ENCODE peak calls at places on chromosome 15, in nine cellular contexts. R is BE2C, D is left colon, S is ureter, O is heart left ventricle, H is brain microvascular endothelial cell, B is GM18507, I is T-helper 17 cell, J is aorta. N is an unnamed sample.
A peak's percentile ranks its signal among the peaks of the same experiment; 100 is the strongest.

GRCh38 chr15:78840661-78841060 is 29.4 kb upstream of the ADAMTS7 start:
- DNase-seq in H (peak; percentile 47), I (no peak), D (no peak), J (peak; percentile 84), B (no peak), O (no peak), R (no peak), S (no peak), N (no peak)

GRCh38 chr15:100928632-100929280 is 9.6 kb downstream of the LRRK1 start:
- DNase-seq in R (no peak), I (no peak), B (no peak), H (no peak), S (no peak), D (peak; percentile 46), O (no peak), J (no peak), N (no peak)

GRCh38 chr15:92611995-92612745 is 43.4 kb downstream of the FAM174B start:
- DNase-seq in B (no peak), S (no peak), I (no peak), O (no peak), H (no peak), J (no peak), D (no peak), R (no peak), N (no peak)

GRCh38 chr15:49621327-49622210 is 721 bp downstream of the DTWD1 start:
- DNase-seq in D (peak; percentile 14), S (no peak), I (no peak), O (no peak), R (no peak), H (no peak), B (no peak), J (no peak), N (no peak)

GRCh38 chr15:62912808-62913207 is 129.7 kb upstream of the TPM1 start:
- DNase-seq in J (no peak), I (no peak), D (no peak), S (no peak), R (no peak), H (no peak), B (no peak), O (no peak), N (no peak)

GRCh38 chr15:75673426-75674247 is 25.9 kb downstream of the SNX33 start:
- DNase-seq in O (peak; percentile 89), I (no peak), D (peak; percentile 59), J (peak; percentile 96), R (no peak), B (no peak), H (peak; percentile 83), S (peak; percentile 84), N (no peak)

GRCh38 chr15:45535486-45536042 is 13.0 kb upstream of the SLC30A4 start:
- DNase-seq in D (peak; percentile 8), I (no peak), H (no peak), R (no peak), B (no peak), S (no peak), J (no peak), O (no peak), N (no peak)

GRCh38 chr15:51912528-51912927 is 59.0 kb downstream of the LEO1 start:
- DNase-seq in I (no peak), B (no peak), J (no peak), R (no peak), O (no peak), D (no peak), S (no peak), H (no peak), N (no peak)

GRCh38 chr15:90412356-90413194 is 24.5 kb downstream of the IQGAP1 start:
- DNase-seq in S (peak; percentile 81), B (no peak), O (no peak), D (peak; percentile 31), I (no peak), J (no peak), H (peak; percentile 69), R (no peak), N (no peak)

GRCh38 chr15:70339551-70340517 is 242.1 kb upstream of the TLE3 start:
- DNase-seq in R (peak; percentile 93), O (peak; percentile 69), J (peak; percentile 66), D (no peak), S (peak; percentile 41), I (no peak), H (peak; percentile 45), B (no peak), N (no peak)

GRCh38 chr15:56640127-56640526 is 93.2 kb downstream of the ZNF280D start:
- DNase-seq in S (no peak), I (no peak), B (no peak), H (no peak), R (no peak), D (no peak), O (no peak), J (no peak), N (no peak)

GRCh38 chr15:39874890-39875549 is 45.0 kb downstream of the GPR176 start:
- DNase-seq in J (no peak), I (no peak), H (peak; percentile 43), B (peak; percentile 4), S (no peak), O (no peak), R (peak; percentile 49), D (peak; percentile 32), N (peak; percentile 41)

GRCh38 chr15:26721231-26721630 is 51.6 kb downstream of the GABRB3 start:
- DNase-seq in B (no peak), D (no peak), O (no peak), I (no peak), H (no peak), S (no peak), R (no peak), J (no peak), N (no peak)

GRCh38 chr15:72420580-72420979 is 22.5 kb downstream of the TMEM202 start:
- DNase-seq in B (no peak), D (no peak), H (no peak), O (no peak), S (no peak), J (no peak), R (no peak), I (no peak), N (no peak)